ENCODE peak calls at places on chromosomes 11 and 22, in eight cellular contexts. R, Y, T, U, W, M, G and N are unnamed samples.

GRCh38 chr11:108593910-108594434 is 404 bp upstream of the EXPH5 start:
- DNase-seq in T (no peak), G (no peak), Y (no peak), U (no peak), M (no peak), R (no peak), W (no peak), N (no peak)

GRCh38 chr11:86395061-86395551 is 20.4 kb downstream of the CCDC81 start:
- DNase-seq in R (no peak), T (peak; percentile 52), G (peak; percentile 24), U (no peak), Y (peak; percentile 8), M (no peak), W (no peak), N (no peak)

GRCh38 chr11:86408845-86409244 is 34.2 kb downstream of the CCDC81 start:
- DNase-seq in G (peak; percentile 16), M (no peak), U (no peak), R (no peak), T (no peak), Y (peak; percentile 7), W (no peak), N (no peak)

GRCh38 chr22:19943665-19944026 is 2.0 kb upstream of the TXNRD2 start:
- DNase-seq in U (no peak), W (peak; percentile 61), M (no peak), T (peak; percentile 89), R (no peak), G (peak; percentile 72), Y (peak; percentile 35), N (no peak)

GRCh38 chr11:71294846-71295600 is 42.6 kb upstream of the SHANK2 start:
- DNase-seq in G (no peak), T (no peak), R (no peak), M (no peak), U (peak; percentile 24), W (no peak), Y (no peak), N (no peak)

GRCh38 chr11:10310301-10310841 is 5.5 kb downstream of the ADM start:
- DNase-seq in T (peak; percentile 29), Y (peak; percentile 38), G (peak; percentile 74), U (no peak), W (no peak), R (no peak), M (no peak), N (no peak)

GRCh38 chr22:26568207-26568706 is 21.7 kb downstream of the TPST2 start:
- DNase-seq in U (no peak), M (no peak), G (no peak), Y (no peak), W (no peak), R (no peak), T (peak; percentile 74), N (no peak)

GRCh38 chr11:90594658-90595057 is 371.8 kb upstream of the CHORDC1 start:
- DNase-seq in T (no peak), R (no peak), G (no peak), U (no peak), W (no peak), M (no peak), Y (no peak), N (peak; percentile 30)

GRCh38 chr11:35087648-35088047 is 51.3 kb upstream of the CD44 start:
- DNase-seq in G (peak; percentile 86), U (no peak), W (no peak), R (no peak), Y (peak; percentile 97), T (peak; percentile 55), M (no peak), N (no peak)

GRCh38 chr22:48563966-48564330 is 1263.7 kb downstream of the BRD1 start:
- DNase-seq in G (no peak), T (no peak), Y (no peak), W (no peak), U (no peak), M (no peak), R (no peak), N (no peak)

GRCh38 chr11:129090056-129090455 is 102.1 kb downstream of the ARHGAP32 start:
- DNase-seq in T (peak; percentile 80), M (no peak), U (no peak), W (no peak), Y (peak; percentile 68), R (peak; percentile 16), G (peak; percentile 62), N (peak; percentile 34)

GRCh38 chr11:128717581-128717980 is 23.7 kb downstream of the FLI1 start:
- DNase-seq in M (no peak), G (no peak), T (no peak), Y (no peak), U (no peak), R (no peak), W (no peak), N (no peak)

GRCh38 chr11:122917311-122917710 is 34.8 kb downstream of the JHY start:
- DNase-seq in M (no peak), R (no peak), G (peak; percentile 52), Y (peak; percentile 11), U (no peak), T (peak; percentile 79), W (peak; percentile 80), N (no peak)

GRCh38 chr11:1868636-1869291 is 15.9 kb downstream of the LSP1 start:
- DNase-seq in W (no peak), U (no peak), M (peak; percentile 80), R (no peak), T (no peak), G (no peak), Y (no peak), N (no peak)

GRCh38 chr22:38943181-38943580 is 14.2 kb upstream of the APOBEC3A start:
- DNase-seq in R (no peak), G (no peak), Y (no peak), T (no peak), M (no peak), W (no peak), U (peak; percentile 45), N (no peak)

DNA sequence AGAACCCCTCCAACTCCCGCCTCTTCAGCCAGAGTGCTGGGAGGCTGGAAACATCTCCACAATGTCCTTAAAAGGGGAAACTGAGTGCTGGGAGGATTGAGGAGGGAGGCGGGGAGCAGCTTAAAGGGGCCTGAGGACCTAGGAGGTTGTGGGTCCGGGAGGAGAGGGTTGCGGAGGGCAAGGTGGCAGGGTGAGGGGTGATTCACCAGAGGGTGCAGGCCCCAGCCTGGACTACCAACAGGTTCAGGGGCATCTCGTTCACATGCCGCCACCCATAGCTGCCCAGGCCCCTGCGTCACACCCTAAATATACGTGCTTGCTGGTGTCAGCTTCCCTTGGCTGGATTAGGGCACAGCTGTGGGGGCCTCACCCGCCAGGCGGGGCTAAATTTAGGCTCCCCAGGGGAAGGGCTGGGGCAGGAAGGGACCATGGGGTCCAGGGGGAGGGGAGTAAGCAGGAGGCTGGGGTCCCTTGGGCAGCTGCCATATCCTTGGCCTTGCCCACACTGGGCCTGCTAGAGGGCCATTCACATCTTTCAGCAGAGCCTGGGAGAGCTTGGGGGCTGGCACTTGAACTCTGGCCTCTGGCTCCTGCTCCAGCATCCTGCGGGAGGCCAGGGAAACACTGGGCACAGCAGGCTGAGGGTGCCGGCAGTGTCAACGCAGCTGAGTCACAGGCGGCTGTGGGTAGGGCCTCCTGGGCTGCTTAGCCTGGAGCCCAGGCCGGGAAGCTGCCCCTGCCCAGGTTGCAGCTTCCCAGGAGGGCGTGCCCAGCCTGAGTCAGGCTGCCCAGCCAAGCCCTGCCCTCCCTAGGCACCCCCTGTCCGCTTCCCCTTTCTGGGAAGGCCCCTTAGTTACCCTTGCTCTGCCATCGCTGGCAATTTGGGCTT is 1.3 kb downstream of the EHBP1L1 start:
- DNase-seq in W (peak; percentile 92), Y (peak; percentile 51), T (peak; percentile 69), G (peak; percentile 64), U (no peak), R (no peak), M (peak; percentile 94), N (no peak)
- H3K4me3 ChIP-seq in W (peak overlapping the region; percentile 87), Y (peak overlapping the region; percentile 65), T (peak overlapping the region; percentile 55), G (peak overlapping the region; percentile 56), U (peak overlapping the region; percentile 94), R (peak overlapping the region; percentile 68), M (peak overlapping the region; percentile 91), N (peak overlapping the region; percentile 50)

DNA sequence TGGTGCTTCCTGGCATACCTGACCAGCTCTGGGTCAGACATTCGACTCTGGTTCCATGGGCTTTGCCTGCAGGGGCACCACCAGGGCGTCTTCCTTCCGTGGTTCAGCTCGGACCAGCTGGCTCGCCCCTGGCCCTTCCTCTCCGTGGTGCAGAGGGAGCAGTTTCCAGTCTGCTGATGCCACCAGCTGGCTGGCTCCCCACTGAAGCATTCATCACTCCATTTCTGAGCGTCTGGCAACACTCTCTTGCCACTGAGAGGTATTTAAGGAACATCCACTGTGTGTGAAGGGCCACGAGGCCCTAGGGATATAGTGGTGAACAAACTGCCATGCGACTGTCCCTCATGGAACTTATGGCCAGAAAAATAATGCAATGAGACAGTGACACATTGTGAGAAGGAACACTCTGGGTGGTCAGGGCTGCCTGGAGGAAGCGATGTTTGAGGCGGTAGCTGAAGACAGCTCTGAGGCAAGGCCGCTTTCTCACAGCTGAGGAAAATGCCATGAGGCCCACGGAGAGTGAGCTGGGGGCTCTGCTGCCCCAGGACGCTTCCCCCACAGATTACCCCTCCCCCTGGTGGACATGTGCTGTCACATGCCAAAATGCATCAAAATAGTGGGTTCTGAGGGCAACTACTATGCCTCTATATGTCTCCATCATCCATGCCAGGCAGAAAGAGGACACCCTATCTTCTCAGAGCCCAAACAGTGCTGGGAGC is 44.9 kb upstream of the ARFGAP3 start:
- DNase-seq in U (no peak), W (no peak), Y (no peak), G (no peak), R (no peak), M (no peak), T (no peak), N (no peak)
- TF ChIP-seq CTCF in U (no peak), W (no peak), Y (peak; percentile 34), G (peak; percentile 31), R (peak; percentile 17), M (no peak), T (no peak), N (peak; percentile 38)

DNA sequence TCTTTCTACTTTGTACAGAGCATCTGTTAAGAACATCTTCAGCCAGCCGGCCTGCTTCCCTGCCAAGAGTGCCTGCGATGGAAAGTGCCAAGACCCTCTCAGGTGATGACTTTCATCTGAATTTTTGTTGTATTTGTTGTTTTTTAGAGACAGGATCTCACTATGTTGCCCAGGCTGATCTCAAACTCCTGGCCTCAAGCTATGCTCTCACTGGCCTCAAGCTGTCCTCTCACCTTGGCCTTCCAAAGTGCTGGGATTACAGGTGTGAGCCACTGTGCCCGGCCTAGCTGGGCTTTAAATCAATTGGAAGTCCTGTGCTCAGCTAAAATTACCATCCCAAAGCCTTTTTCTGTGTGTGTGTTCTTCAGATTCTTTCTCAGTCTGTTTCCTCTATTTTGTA is 64.2 kb upstream of the ADORA2A start:
- DNase-seq in W (no peak), G (no peak), Y (no peak), U (no peak), T (no peak), M (no peak), R (no peak), N (no peak)
- H3K4me3 ChIP-seq in W (no peak overlapping the region), G (no peak overlapping the region), Y (no peak overlapping the region), U (no peak overlapping the region), T (no peak overlapping the region), M (no peak overlapping the region), R (no peak overlapping the region), N (no peak overlapping the region)

DNA sequence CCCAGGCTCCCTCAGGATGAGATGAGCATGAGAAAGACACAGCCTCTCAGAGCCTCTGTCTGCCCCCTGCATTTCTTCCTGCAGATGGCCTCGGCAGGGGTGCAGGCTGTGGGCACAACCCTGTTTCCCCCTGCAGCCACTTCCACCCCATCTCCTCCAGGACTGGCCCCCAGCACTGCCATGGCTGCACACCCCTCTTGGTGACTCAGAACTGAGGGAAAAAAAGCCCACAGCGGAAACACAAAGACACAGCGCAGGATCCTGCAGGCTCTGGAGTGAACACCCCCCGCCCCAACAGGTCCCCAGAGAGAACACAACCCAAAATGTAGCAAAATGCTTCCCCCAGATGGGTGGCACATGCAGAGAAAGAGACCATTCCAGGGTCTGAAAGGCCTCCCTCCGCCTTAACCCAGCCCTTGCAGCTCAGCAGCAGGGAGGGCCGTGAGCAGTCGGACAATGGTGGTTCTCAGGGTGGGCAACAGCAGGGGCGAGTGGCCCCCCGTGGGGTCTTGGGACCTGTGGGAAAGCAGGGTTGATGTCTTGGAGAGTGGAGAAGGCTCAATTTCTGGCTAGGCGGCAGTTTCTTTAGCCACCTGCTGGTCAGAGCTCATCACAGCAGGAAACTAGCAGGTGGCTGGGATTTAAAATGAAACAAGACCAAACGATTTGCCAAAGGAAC is 8.0 kb downstream of the TUBGCP6 start:
- DNase-seq in Y (peak; percentile 44), W (no peak), R (no peak), G (peak; percentile 45), T (no peak), U (no peak), M (no peak), N (no peak)
- TF ChIP-seq CTCF in Y (peak; percentile 46), W (no peak), R (peak; percentile 59), G (peak; percentile 56), T (peak; percentile 22), U (no peak), M (no peak), N (peak; percentile 65)